ENCODE peak calls at places on chromosomes 13 and 19, in ten cellular contexts. Q is pancreas, V is PC-3, M is mammary epithelial cell, F is suprapubic skin, D is fibroblast of lung, R is MM.1S, K is brain microvascular endothelial cell, S is GM23248, O is A549. C is an unnamed sample.

GRCh38 chr13:31797154-31797775 is 57.9 kb downstream of the RXFP2 start:
- DNase-seq in Q (no peak), V (peak), M (peak), F (no peak), D (peak), R (no peak), K (peak), S (peak), O (peak), C (no peak)

GRCh38 chr19:10551698-10552301 is 8.1 kb downstream of the ATG4D start:
- DNase-seq in Q (peak), V (peak), M (peak), F (no peak), D (peak), R (peak), K (no peak), S (peak), O (no peak), C (no peak)

GRCh38 chr13:79749985-79750551 is 269.1 kb downstream of the NDFIP2 start:
- DNase-seq in Q (peak), V (peak), M (peak), F (peak), D (peak), R (no peak), K (peak), S (peak), O (no peak), C (peak)

GRCh38 chr13:46567671-46568070 is 14.7 kb downstream of the LRCH1 start:
- DNase-seq in Q (no peak), V (no peak), M (no peak), F (no peak), D (no peak), R (no peak), K (no peak), S (no peak), O (no peak), C (no peak)

GRCh38 chr13:106566682-106567420 is 1.1 kb downstream of the ARGLU1 start:
- DNase-seq in Q (peak), V (peak), M (peak), F (no peak), D (peak), R (peak), K (peak), S (peak), O (peak), C (peak)

GRCh38 chr19:42281175-42282035 is 12.4 kb downstream of the CIC start:
- DNase-seq in Q (peak), V (no peak), M (peak), F (peak), D (peak), R (no peak), K (no peak), S (peak), O (peak), C (no peak)

GRCh38 chr19:3655402-3656072 is 28.9 kb upstream of the CACTIN start:
- DNase-seq in Q (no peak), V (peak), M (peak), F (no peak), D (peak), R (no peak), K (peak), S (peak), O (no peak), C (no peak)

GRCh38 chr13:95752677-95753076 is 75.7 kb downstream of the DNAJC3 start:
- DNase-seq in Q (no peak), V (no peak), M (no peak), F (no peak), D (no peak), R (no peak), K (no peak), S (no peak), O (no peak), C (no peak)

GRCh38 chr13:104143760-104144406 is 1077.7 kb upstream of the SLC10A2 start:
- DNase-seq in Q (no peak), V (peak), M (no peak), F (no peak), D (no peak), R (no peak), K (no peak), S (no peak), O (no peak), C (no peak)

GRCh38 chr19:33227242-33227650 is 1.6 kb upstream of the SLC7A10 start:
- DNase-seq in Q (no peak), V (no peak), M (no peak), F (no peak), D (peak), R (no peak), K (peak), S (no peak), O (no peak), C (peak)

GRCh38 chr13:79973533-79973963 is 367.4 kb downstream of the SPRY2 start:
- DNase-seq in Q (no peak), V (no peak), M (no peak), F (peak), D (no peak), R (peak), K (no peak), S (peak), O (no peak), C (no peak)

GRCh38 chr19:3285647-3286176 is 61.3 kb downstream of the CELF5 start:
- DNase-seq in Q (no peak), V (no peak), M (no peak), F (no peak), D (peak), R (no peak), K (no peak), S (no peak), O (peak), C (no peak)

GRCh38 chr13:41611385-41611784 is 154.0 kb downstream of the RGCC start:
- DNase-seq in Q (no peak), V (no peak), M (no peak), F (no peak), D (no peak), R (no peak), K (no peak), S (no peak), O (no peak), C (no peak)

GRCh38 chr13:100537951-100538462 is 50.6 kb downstream of the GGACT start:
- DNase-seq in Q (no peak), V (no peak), M (no peak), F (no peak), D (no peak), R (no peak), K (no peak), S (no peak), O (no peak), C (no peak)

GRCh38 chr13:97249797-97250495 is 27.8 kb downstream of the MBNL2 start:
- DNase-seq in Q (no peak), V (no peak), M (no peak), F (no peak), D (no peak), R (no peak), K (no peak), S (no peak), O (no peak), C (no peak)

GRCh38 chr13:59975807-59976445 is 187.8 kb downstream of the DIAPH3 start:
- DNase-seq in Q (no peak), V (no peak), M (no peak), F (no peak), D (no peak), R (no peak), K (no peak), S (no peak), O (no peak), C (no peak)

GRCh38 chr13:99357149-99357596 is 50.0 kb upstream of the GPR183 start:
- DNase-seq in Q (no peak), V (peak), M (no peak), F (no peak), D (peak), R (no peak), K (peak), S (peak), O (no peak), C (no peak)

GRCh38 chr19:34126966-34127365 is 45.3 kb upstream of the LSM14A start:
- DNase-seq in Q (no peak), V (no peak), M (no peak), F (no peak), D (no peak), R (no peak), K (no peak), S (no peak), O (no peak), C (no peak)

GRCh38 chr13:110555601-110556223 is 5.8 kb downstream of the RAB20 start:
- DNase-seq in Q (peak), V (peak), M (no peak), F (no peak), D (no peak), R (peak), K (no peak), S (no peak), O (no peak), C (no peak)

GRCh38 chr13:112943309-112944125 is 25.5 kb upstream of the MCF2L start:
- DNase-seq in Q (peak), V (peak), M (peak), F (no peak), D (peak), R (no peak), K (no peak), S (peak), O (peak), C (peak)

GRCh38 chr19:39327990-39328705 is 7.5 kb upstream of the LRFN1 start:
- DNase-seq in Q (peak), V (peak), M (peak), F (peak), D (peak), R (peak), K (peak), S (peak), O (peak), C (peak)

GRCh38 chr19:1035998-1036621 is 3.8 kb upstream of the ABCA7 start:
- DNase-seq in Q (no peak), V (no peak), M (no peak), F (no peak), D (no peak), R (no peak), K (no peak), S (no peak), O (no peak), C (no peak)

GRCh38 chr13:51118809-51119431 is 7.8 kb upstream of the C13orf42 start:
- DNase-seq in Q (no peak), V (no peak), M (no peak), F (no peak), D (no peak), R (peak), K (no peak), S (no peak), O (no peak), C (no peak)

GRCh38 chr13:36706755-36707154 is 32.9 kb downstream of the SERTM1 start:
- DNase-seq in Q (no peak), V (no peak), M (no peak), F (no peak), D (no peak), R (no peak), K (peak), S (peak), O (no peak), C (no peak)

GRCh38 chr13:40388617-40389016 is 277.8 kb downstream of the FOXO1 start:
- DNase-seq in Q (no peak), V (peak), M (no peak), F (no peak), D (no peak), R (peak), K (peak), S (no peak), O (no peak), C (no peak)

GRCh38 chr19:1245884-1246816 is 2.2 kb upstream of the MIDN start:
- DNase-seq in Q (peak), V (no peak), M (no peak), F (peak), D (no peak), R (no peak), K (no peak), S (no peak), O (no peak), C (peak)

GRCh38 chr19:35088514-35088913 is 27.1 kb upstream of the FXYD3 start:
- DNase-seq in Q (no peak), V (peak), M (peak), F (no peak), D (peak), R (no peak), K (peak), S (peak), O (peak), C (no peak)

GRCh38 chr19:51726049-51726448 is 2.3 kb upstream of the HAS1 start:
- DNase-seq in Q (no peak), V (no peak), M (peak), F (peak), D (peak), R (no peak), K (peak), S (peak), O (no peak), C (no peak)

GRCh38 chr19:16585808-16586476 is 13.7 kb upstream of the SLC35E1 start:
- DNase-seq in Q (no peak), V (no peak), M (peak), F (peak), D (no peak), R (peak), K (no peak), S (no peak), O (no peak), C (no peak)

GRCh38 chr13:47803131-47803530 is 197.9 kb downstream of the SUCLA2 start:
- DNase-seq in Q (no peak), V (no peak), M (no peak), F (no peak), D (no peak), R (no peak), K (no peak), S (no peak), O (no peak), C (no peak)

DNA sequence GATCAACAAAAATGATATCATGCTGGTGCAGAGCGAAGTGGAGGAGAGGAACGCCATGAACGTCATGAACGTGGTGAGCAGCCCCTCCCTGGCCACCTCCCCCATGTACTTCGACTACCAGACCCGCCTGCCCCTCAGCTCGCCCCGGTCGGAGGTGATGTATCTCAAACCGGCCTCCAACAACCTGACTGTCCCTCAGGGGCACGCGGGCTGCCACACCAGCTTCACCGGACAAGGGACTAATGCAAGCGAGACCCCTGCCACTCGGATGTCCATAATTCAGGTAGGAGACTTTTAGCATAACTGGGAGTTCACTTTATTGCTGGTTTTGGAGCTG is 3.3 kb downstream of the PCDH17 start:
- DNase-seq in Q (peak), V (no peak), M (no peak), F (peak), D (no peak), R (no peak), K (no peak), S (no peak), O (no peak), C (no peak)
- H3K4me3 ChIP-seq in Q (peak), V (no peak), M (no peak), F (peak), D (peak), R (no peak), K (no peak), S (no peak), O (no peak), C (peak)

GRCh38 chr19:46661020-46661731 is at the start of gene DACT3:
- DNase-seq in Q (peak), V (peak), M (peak), F (peak), D (peak), R (peak), K (peak), S (peak), O (peak), C (peak)
- H3K27ac ChIP-seq in Q (peak), V (no peak), M (peak), F (peak), D (peak), R (peak), K (peak), S (peak), O (peak), C (peak)

GRCh38 chr19:55068803-55069136 is 5.8 kb upstream of the RDH13 start:
- DNase-seq in Q (no peak), V (no peak), M (no peak), F (no peak), D (no peak), R (no peak), K (no peak), S (no peak), O (no peak), C (no peak)
- H3K4me3 ChIP-seq in Q (peak), V (peak), M (no peak), F (peak), D (no peak), R (peak), K (no peak), S (peak), O (peak), C (peak)

GRCh38 chr13:45060062-45060461 is 60.2 kb upstream of the GTF2F2 start:
- DNase-seq in Q (no peak), V (no peak), M (no peak), F (no peak), D (no peak), R (no peak), K (no peak), S (no peak), O (no peak), C (no peak)

GRCh38 chr13:45055198-45055901 is 65.0 kb upstream of the GTF2F2 start:
- DNase-seq in Q (no peak), V (peak), M (peak), F (no peak), D (peak), R (no peak), K (peak), S (peak), O (peak), C (no peak)

GRCh38 chr13:45051315-45051714 is 62.0 kb downstream of the GPALPP1 start:
- DNase-seq in Q (no peak), V (no peak), M (no peak), F (no peak), D (no peak), R (no peak), K (no peak), S (no peak), O (no peak), C (no peak)

GRCh38 chr13:45055902-45056648 is 64.2 kb upstream of the GTF2F2 start:
- DNase-seq in Q (no peak), V (peak), M (peak), F (no peak), D (peak), R (no peak), K (no peak), S (peak), O (no peak), C (no peak)
- H3K27ac ChIP-seq in Q (no peak), V (peak), M (peak), F (peak), D (peak), R (no peak), K (no peak), S (peak), O (peak), C (no peak)

C was measured in lower lobe of right lung.